ENCODE peak calls at places on chromosomes 7 and 10, in four cellular contexts. One of them, this sample, is unnamed. For H4K20me1, the result is how much of the 10 kb centered on the place peaks cover.

GRCh38 chr7:80249619-80250305 is 115.1 kb downstream of the GNAI1 start:
- DNase-seq in keratinocyte: no peak
- DNase-seq in IMR-90: peak
- DNase-seq in Karpas-422: no peak
- DNase-seq in this sample: no peak

GRCh38 chr7:46319841-46320240 is 398.8 kb upstream of the IGFBP3 start:
- DNase-seq in IMR-90: peak
- DNase-seq in keratinocyte: no peak
- DNase-seq in Karpas-422: no peak
- DNase-seq in this sample: no peak

GRCh38 chr7:116542618-116543017 is 17.8 kb downstream of the CAV1 start:
- DNase-seq in IMR-90: peak
- DNase-seq in Karpas-422: no peak
- DNase-seq in keratinocyte: no peak
- DNase-seq in this sample: peak

GRCh38 chr10:74975758-74976157 is 135.7 kb upstream of the SAMD8 start:
- DNase-seq in Karpas-422: no peak
- DNase-seq in keratinocyte: no peak
- DNase-seq in IMR-90: no peak
- DNase-seq in this sample: no peak

GRCh38 chr7:47473499-47474210 is 108.3 kb downstream of the TNS3 start:
- DNase-seq in keratinocyte: no peak
- DNase-seq in IMR-90: peak
- DNase-seq in Karpas-422: no peak
- DNase-seq in this sample: peak

GRCh38 chr10:52056296-52056695 is 257.8 kb upstream of the DKK1 start:
- DNase-seq in keratinocyte: no peak
- DNase-seq in IMR-90: no peak
- DNase-seq in Karpas-422: no peak
- DNase-seq in this sample: no peak

GRCh38 chr10:78756604-78757442 is 311.9 kb upstream of the ZMIZ1 start:
- DNase-seq in IMR-90: peak
- DNase-seq in Karpas-422: peak
- DNase-seq in keratinocyte: peak
- DNase-seq in this sample: peak

GRCh38 chr7:92847305-92847704 is 10.9 kb upstream of the CDK6 start:
- DNase-seq in keratinocyte: no peak
- DNase-seq in IMR-90: no peak
- DNase-seq in Karpas-422: no peak
- DNase-seq in this sample: no peak

GRCh38 chr7:74101061-74101681 is 17.6 kb downstream of the LIMK1 start:
- DNase-seq in keratinocyte: no peak
- DNase-seq in IMR-90: no peak
- DNase-seq in Karpas-422: peak
- DNase-seq in this sample: peak

GRCh38 chr10:49081532-49082275 is 33.6 kb downstream of the VSTM4 start:
- DNase-seq in keratinocyte: no peak
- DNase-seq in Karpas-422: no peak
- DNase-seq in IMR-90: peak
- DNase-seq in this sample: peak

GRCh38 chr7:75611557-75612178 is 119.5 kb downstream of the SPDYE5 start:
- DNase-seq in keratinocyte: no peak
- DNase-seq in IMR-90: no peak
- DNase-seq in Karpas-422: no peak
- DNase-seq in this sample: no peak

GRCh38 chr10:113089581-113089980 is 139.5 kb downstream of the TCF7L2 start:
- DNase-seq in IMR-90: no peak
- DNase-seq in keratinocyte: no peak
- DNase-seq in Karpas-422: no peak
- DNase-seq in this sample: no peak

GRCh38 chr7:128785738-128786137 is 6.0 kb upstream of the CCDC136 start:
- DNase-seq in Karpas-422: no peak
- DNase-seq in keratinocyte: no peak
- DNase-seq in IMR-90: no peak
- DNase-seq in this sample: no peak

GRCh38 chr7:29202651-29203069 is 8.1 kb downstream of the CHN2 start:
- DNase-seq in keratinocyte: no peak
- DNase-seq in IMR-90: no peak
- DNase-seq in Karpas-422: peak
- DNase-seq in this sample: no peak

GRCh38 chr7:1857487-1858425 is 187.7 kb downstream of the ELFN1 start:
- DNase-seq in Karpas-422: no peak
- DNase-seq in IMR-90: no peak
- DNase-seq in keratinocyte: no peak
- DNase-seq in this sample: no peak

GRCh38 chr10:74079028-74079913 is 71.4 kb downstream of the AP3M1 start:
- DNase-seq in IMR-90: peak
- DNase-seq in Karpas-422: no peak
- DNase-seq in keratinocyte: no peak
- DNase-seq in this sample: peak

GRCh38 chr10:91210014-91210413 is 10.4 kb upstream of the PCGF5 start:
- DNase-seq in Karpas-422: no peak
- DNase-seq in IMR-90: no peak
- DNase-seq in keratinocyte: no peak
- DNase-seq in this sample: no peak

DNA sequence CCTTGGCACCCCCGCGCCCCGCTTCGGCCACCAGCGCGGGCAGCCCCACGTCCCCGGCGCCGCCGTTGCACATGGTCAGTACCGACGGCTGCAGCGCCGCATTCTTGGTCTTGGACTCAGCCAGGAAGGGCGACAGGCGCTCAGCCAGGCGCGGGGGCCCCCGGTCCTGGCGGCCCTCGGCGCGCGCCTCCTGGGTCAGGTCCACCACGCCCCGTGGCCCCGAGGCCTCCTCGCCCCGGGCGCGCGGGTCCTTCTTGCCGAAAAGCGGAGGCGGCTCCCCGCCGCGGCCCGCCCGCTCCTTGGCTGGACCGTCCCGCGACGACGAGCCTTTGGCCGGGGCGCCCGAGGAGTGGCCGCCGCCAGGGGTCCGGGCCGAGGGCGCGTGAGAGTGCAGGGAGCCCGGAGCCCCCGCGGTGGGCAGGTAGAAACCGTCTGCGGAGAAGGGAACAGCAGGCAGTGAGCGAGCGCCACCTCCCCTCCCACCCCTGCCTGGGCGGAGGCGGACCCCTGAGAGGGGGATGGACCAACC is 34.7 kb downstream of the TNRC18 start:
- DNase-seq in keratinocyte: no peak
- DNase-seq in Karpas-422: no peak
- DNase-seq in IMR-90: no peak
- DNase-seq in this sample: no peak
- H4K20me1 ChIP-seq in keratinocyte: under half
- H4K20me1 ChIP-seq in Karpas-422: under half
- H4K20me1 ChIP-seq in IMR-90: half or more
- H4K20me1 ChIP-seq in this sample: under half

GRCh38 chr7:38565289-38565688 is 65.9 kb downstream of the AMPH start:
- DNase-seq in IMR-90: no peak
- DNase-seq in Karpas-422: no peak
- DNase-seq in keratinocyte: no peak
- DNase-seq in this sample: no peak
- H4K20me1 ChIP-seq in IMR-90: under half
- H4K20me1 ChIP-seq in Karpas-422: under half
- H4K20me1 ChIP-seq in keratinocyte: under half
- H4K20me1 ChIP-seq in this sample: under half

GRCh38 chr7:135929692-135930091 is 47.5 kb downstream of the MTPN start:
- DNase-seq in Karpas-422: no peak
- DNase-seq in keratinocyte: no peak
- DNase-seq in IMR-90: no peak
- DNase-seq in this sample: no peak
- H4K20me1 ChIP-seq in Karpas-422: under half
- H4K20me1 ChIP-seq in keratinocyte: under half
- H4K20me1 ChIP-seq in IMR-90: under half
- H4K20me1 ChIP-seq in this sample: under half

DNA sequence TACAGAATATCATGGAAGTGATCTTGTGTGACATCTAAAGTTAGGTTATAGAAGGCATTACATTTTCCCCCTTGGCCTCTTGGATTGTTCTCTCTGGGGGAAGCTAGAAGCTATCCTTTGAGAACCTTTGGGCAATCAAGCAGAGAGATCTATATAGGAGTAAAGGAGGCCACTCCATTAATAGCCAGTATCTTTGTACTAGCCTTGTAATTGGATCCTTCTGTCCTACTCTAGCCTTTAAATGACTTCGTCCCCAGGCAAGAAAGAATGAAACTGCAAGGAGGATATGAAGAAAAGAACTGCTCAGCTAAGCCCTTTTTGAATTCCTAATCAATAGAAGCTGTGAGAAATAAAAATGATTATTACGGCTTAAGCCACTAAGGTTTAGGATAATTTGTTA is 230.9 kb downstream of the AGMO start:
- DNase-seq in Karpas-422: no peak
- DNase-seq in IMR-90: no peak
- DNase-seq in keratinocyte: no peak
- DNase-seq in this sample: no peak
- H4K20me1 ChIP-seq in Karpas-422: under half
- H4K20me1 ChIP-seq in IMR-90: under half
- H4K20me1 ChIP-seq in keratinocyte: under half
- H4K20me1 ChIP-seq in this sample: under half

DNA sequence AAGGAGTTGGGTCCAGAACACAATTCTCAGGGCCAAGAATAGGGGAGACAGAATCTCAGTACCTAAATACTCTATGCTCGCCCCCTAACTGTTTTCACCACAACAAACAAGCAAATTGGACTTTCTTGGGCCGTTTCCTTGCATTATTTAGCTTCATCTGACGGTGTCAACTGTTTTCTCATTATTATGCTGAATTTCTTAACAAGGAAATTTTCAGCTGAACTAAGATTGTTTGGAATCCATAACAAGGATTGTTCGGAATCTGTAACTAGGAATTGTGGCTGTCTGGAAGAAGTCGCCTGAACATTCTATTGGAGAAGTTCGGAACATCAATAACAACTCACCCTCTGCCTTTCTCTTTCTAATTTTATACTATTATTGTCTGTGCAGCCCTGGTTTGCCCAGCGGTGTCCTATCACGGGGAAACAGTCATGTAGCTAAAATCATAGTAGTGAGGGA is 15.5 kb upstream of the DLX6 start:
- DNase-seq in IMR-90: no peak
- DNase-seq in keratinocyte: no peak
- DNase-seq in Karpas-422: no peak
- DNase-seq in this sample: no peak
- H4K20me1 ChIP-seq in IMR-90: under half
- H4K20me1 ChIP-seq in keratinocyte: under half
- H4K20me1 ChIP-seq in Karpas-422: under half
- H4K20me1 ChIP-seq in this sample: under half

DNA sequence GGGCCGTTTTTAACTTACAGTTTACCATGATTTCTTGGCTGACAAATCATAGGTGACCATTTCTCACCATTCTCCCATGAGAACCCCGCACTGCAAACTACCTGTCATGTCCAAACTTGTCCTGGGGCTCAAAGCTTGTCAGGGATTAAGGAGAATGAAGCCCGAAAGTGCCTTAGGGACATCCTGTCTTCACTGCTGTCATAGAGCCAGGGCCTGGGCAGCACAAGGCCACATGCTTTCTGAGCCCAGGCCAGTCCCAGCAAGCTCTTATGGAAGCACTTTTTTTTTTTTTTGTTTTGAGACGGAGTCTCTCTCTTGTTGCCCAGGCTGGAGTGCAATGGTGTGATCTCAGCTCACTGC is 33.9 kb downstream of the CCM2 start:
- DNase-seq in Karpas-422: no peak
- DNase-seq in IMR-90: no peak
- DNase-seq in keratinocyte: peak
- DNase-seq in this sample: peak
- H4K20me1 ChIP-seq in Karpas-422: under half
- H4K20me1 ChIP-seq in IMR-90: half or more
- H4K20me1 ChIP-seq in keratinocyte: under half
- H4K20me1 ChIP-seq in this sample: under half

DNA sequence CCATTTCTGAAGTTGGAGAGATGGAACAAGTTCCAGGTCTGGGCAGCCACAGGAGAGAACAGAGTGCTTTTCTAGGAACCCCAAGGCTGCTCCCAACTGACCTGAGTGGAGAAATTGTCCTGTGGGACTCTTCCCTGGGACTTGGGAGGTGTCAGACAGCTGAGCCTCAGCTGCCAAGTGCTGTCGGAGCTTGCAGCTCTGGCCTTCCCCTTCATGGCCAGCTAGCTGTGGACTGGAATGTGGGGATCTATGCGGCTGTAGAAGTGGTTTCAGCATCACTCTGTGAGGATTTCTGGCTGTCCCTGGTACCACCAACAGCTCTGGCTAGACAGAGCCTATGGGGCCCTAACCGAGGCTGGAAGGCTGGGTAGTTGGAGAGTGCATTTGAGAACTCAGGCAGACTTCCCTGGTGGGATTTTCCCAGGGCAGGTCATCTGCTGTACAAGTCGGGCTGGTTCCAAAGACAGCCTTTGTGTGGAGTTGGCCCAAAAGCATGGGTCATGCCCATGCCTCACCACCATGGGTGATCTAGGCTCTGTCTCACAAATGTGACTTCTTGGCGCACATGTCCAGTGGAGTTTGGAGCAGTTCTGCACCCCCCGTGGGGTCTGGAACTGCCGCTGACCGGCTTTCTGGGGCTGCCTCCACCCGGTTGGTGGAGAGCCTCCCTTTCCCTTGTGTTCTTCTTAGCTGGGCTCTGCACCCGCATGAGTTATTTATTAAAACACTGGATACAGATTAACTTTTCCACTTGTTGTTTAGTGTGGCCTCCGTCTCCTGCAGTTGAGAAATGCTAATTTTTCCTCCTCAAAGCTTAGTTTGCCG is 10.9 kb downstream of the SUFU start:
- DNase-seq in keratinocyte: no peak
- DNase-seq in IMR-90: no peak
- DNase-seq in Karpas-422: no peak
- DNase-seq in this sample: peak
- H4K20me1 ChIP-seq in keratinocyte: under half
- H4K20me1 ChIP-seq in IMR-90: under half
- H4K20me1 ChIP-seq in Karpas-422: under half
- H4K20me1 ChIP-seq in this sample: under half

GRCh38 chr10:27153325-27153724 is 859 bp downstream of the YME1L1 start:
- DNase-seq in keratinocyte: no peak
- DNase-seq in Karpas-422: no peak
- DNase-seq in IMR-90: no peak
- DNase-seq in this sample: peak

GRCh38 chr10:27152687-27153086 is 1.5 kb downstream of the YME1L1 start:
- DNase-seq in IMR-90: no peak
- DNase-seq in Karpas-422: no peak
- DNase-seq in keratinocyte: no peak
- DNase-seq in this sample: no peak

GRCh38 chr10:27153855-27154198 is 357 bp downstream of the YME1L1 start:
- DNase-seq in Karpas-422: peak
- DNase-seq in keratinocyte: no peak
- DNase-seq in IMR-90: peak
- DNase-seq in this sample: peak

GRCh38 chr10:27147701-27148100 is 6.5 kb downstream of the YME1L1 start:
- DNase-seq in Karpas-422: no peak
- DNase-seq in keratinocyte: no peak
- DNase-seq in IMR-90: no peak
- DNase-seq in this sample: no peak

DNA sequence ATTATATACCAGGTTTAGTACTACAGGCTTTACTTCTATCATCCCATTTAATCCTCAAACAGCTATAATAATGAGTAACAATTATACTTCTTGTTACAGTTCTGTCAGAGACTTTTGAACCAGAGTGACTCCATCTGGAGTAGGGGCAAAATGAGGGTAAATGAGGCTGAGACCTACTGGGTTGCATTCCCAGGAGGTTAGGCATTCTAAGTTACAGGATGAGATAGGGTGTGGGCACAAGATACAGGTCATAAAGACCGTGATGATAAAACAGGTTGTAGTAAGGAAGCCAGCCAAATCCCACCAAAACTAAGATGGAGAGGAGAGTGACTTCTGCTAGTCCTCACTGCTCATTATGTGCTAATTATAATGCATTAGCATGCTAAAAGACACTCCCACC is 3.9 kb downstream of the YME1L1 start:
- DNase-seq in IMR-90: no peak
- DNase-seq in Karpas-422: no peak
- DNase-seq in keratinocyte: no peak
- DNase-seq in this sample: no peak
- H4K20me1 ChIP-seq in IMR-90: half or more
- H4K20me1 ChIP-seq in Karpas-422: under half
- H4K20me1 ChIP-seq in keratinocyte: under half
- H4K20me1 ChIP-seq in this sample: under half